ENCODE peak calls at places on chromosome 19, in four cellular contexts. Q is adrenal gland, S is Caco-2, E is uterus. L is an unnamed sample. For H3K36me3 and H3K4me1, the result is how much of the 10 kb centered on the place peaks cover.

GRCh38 chr19:33064117-33064777 is 441 bp downstream of the RHPN2 start:
- DNase-seq in Q (no peak), S (peak), E (no peak), L (no peak)

GRCh38 chr19:8259922-8260247 is 48.3 kb downstream of the CD320 start:
- DNase-seq in Q (no peak), S (no peak), E (no peak), L (no peak)

GRCh38 chr19:16463991-16464575 is 7.7 kb downstream of the EPS15L1 start:
- DNase-seq in Q (peak), S (peak), E (no peak), L (no peak)

GRCh38 chr19:49119411-49120324 is at the start of gene PPFIA3:
- DNase-seq in Q (peak), S (peak), E (no peak), L (peak)

GRCh38 chr19:13825489-13826475 is 30.5 kb downstream of the ZSWIM4 start:
- DNase-seq in Q (no peak), S (peak), E (no peak), L (no peak)

GRCh38 chr19:2477732-2478191 is 1.8 kb downstream of the GADD45B start:
- DNase-seq in Q (no peak), S (no peak), E (peak), L (peak)

GRCh38 chr19:43699506-43700367 is 16.1 kb upstream of the IRGC start:
- DNase-seq in Q (no peak), S (no peak), E (no peak), L (peak)

GRCh38 chr19:58562126-58563033 is 4.0 kb upstream of the UBE2M start:
- DNase-seq in Q (peak), S (peak), E (no peak), L (peak)

GRCh38 chr19:2410023-2410422 is 17.4 kb downstream of the TIMM13 start:
- DNase-seq in Q (no peak), S (no peak), E (no peak), L (no peak)

GRCh38 chr19:3407556-3408516 is 41.5 kb downstream of the NFIC start:
- DNase-seq in Q (peak), S (no peak), E (peak), L (no peak)

GRCh38 chr19:1954547-1954946 is 13.6 kb downstream of the CSNK1G2 start:
- DNase-seq in Q (no peak), S (no peak), E (no peak), L (no peak)

GRCh38 chr19:12720851-12721655 is 2.7 kb downstream of the TNPO2 start:
- DNase-seq in Q (peak), S (no peak), E (no peak), L (no peak)

GRCh38 chr19:11737964-11738745 is 591 bp downstream of the ZNF823 start:
- DNase-seq in Q (peak), S (peak), E (peak), L (peak)

DNA sequence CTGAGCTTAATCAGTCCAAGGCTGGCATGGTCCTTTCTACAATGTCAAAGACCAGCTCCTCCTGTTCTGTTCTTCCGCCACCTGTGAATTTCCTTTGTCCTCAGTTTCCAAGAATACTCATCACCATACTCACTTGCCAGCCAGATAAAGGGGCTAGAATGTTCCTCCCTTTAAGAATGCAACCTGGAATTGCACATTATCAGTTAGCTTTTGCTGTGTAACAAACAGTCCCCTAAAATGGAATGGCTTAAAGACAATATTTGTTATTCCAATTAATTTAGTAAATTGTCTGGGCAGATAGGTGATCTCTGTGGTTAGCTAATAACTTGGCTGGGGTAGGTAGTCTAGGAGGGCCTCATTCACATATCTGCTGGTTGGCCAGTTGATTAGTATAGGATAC is 36.0 kb downstream of the VAV1 start:
- DNase-seq in Q (no peak), S (no peak), E (no peak), L (no peak)
- H3K36me3 ChIP-seq in Q (under half), S (under half), E (under half), L (under half)

GRCh38 chr19:47762151-47762550 is 16.4 kb upstream of the SELENOW start:
- DNase-seq in Q (no peak), S (no peak), E (no peak), L (no peak)
- H3K4me1 ChIP-seq in Q (under half), S (under half), E (under half), L (under half)

GRCh38 chr19:9848761-9849160 is 13.6 kb downstream of the PIN1 start:
- DNase-seq in Q (peak), S (no peak), E (no peak), L (no peak)

GRCh38 chr19:9848060-9848459 is 12.9 kb downstream of the PIN1 start:
- DNase-seq in Q (no peak), S (peak), E (no peak), L (no peak)

GRCh38 chr19:9850235-9850959 is 15.3 kb downstream of the PIN1 start:
- DNase-seq in Q (no peak), S (no peak), E (no peak), L (no peak)

GRCh38 chr19:9847087-9847671 is 12.1 kb downstream of the PIN1 start:
- DNase-seq in Q (peak), S (peak), E (peak), L (peak)

DNA sequence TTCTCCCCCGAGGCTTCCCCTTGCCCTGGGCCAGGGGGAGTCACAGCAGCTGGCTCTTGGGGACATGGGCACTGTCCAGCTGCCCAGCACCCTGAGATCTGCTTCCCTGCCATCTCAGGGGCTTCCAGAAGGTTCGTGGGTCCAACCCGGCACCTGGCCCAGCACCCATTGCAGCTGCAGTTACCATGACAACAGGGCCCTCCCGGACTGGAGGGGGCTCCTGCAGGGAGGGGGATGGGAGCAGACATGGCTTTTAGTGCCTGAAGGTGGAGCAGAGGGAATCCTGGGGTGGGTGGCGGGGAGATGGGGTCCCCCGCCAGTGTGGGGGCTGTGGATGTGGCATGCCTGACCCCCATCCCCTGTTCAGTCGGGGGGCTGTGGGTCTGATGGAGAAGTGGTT is 14.7 kb downstream of the PIN1 start:
- DNase-seq in Q (no peak), S (no peak), E (no peak), L (no peak)
- H3K36me3 ChIP-seq in Q (under half), S (under half), E (under half), L (under half)

DNA sequence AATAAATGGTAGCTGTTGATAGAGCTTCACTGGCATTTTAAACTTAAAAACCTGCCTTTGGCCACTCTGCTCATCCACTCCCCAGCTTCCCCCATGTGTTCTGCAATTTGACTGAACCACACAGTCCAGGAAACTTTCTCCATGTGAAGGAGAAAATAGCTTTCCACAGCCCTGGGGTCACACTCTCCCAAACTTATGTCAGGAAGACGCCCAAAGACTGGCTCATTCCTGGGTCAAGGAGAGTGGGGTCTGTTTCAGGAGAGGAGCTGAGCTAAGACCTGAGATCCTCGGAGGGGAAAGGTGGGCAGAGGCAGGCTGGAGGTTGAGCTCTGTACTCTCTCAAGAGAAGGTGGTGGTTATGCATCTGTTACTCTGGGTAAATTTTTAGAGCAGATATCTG is 48.7 kb upstream of the GPI start:
- DNase-seq in Q (no peak), S (no peak), E (no peak), L (no peak)
- H3K4me1 ChIP-seq in Q (under half), S (under half), E (under half), L (half or more)

GRCh38 chr19:15259900-15260299 is 27.7 kb upstream of the EPHX3 start:
- DNase-seq in Q (no peak), S (no peak), E (no peak), L (no peak)
- H3K36me3 ChIP-seq in Q (under half), S (under half), E (under half), L (half or more)

L was measured in endothelial cell of umbilical vein.